ENCODE peak calls at places on chromosomes 3 and 15, in four cellular contexts. Y is WTC11, M is H1, V is K562. W is an unnamed sample.

GRCh38 chr3:182216311-182216970 is 504.7 kb downstream of the SOX2 start:
- DNase-seq in Y (no peak), M (no peak), V (no peak), W (peak)

GRCh38 chr15:58698887-58699641 is 50.4 kb downstream of the ADAM10 start:
- DNase-seq in Y (no peak), M (no peak), V (no peak), W (no peak)

GRCh38 chr3:34015204-34016142 is 217.0 kb downstream of the PDCD6IP start:
- DNase-seq in Y (peak), M (peak), V (peak), W (no peak)

GRCh38 chr3:160478338-160478737 is 28.8 kb upstream of the TRIM59 start:
- DNase-seq in Y (no peak), M (no peak), V (no peak), W (no peak)

GRCh38 chr15:59611277-59612260 is at the start of gene GCNT3:
- DNase-seq in Y (no peak), M (no peak), V (no peak), W (no peak)

GRCh38 chr3:157595259-157595658 is 92.0 kb upstream of the VEPH1 start:
- DNase-seq in Y (no peak), M (no peak), V (peak), W (no peak)

GRCh38 chr3:150296123-150296750 is 111.9 kb upstream of the TSC22D2 start:
- DNase-seq in Y (no peak), M (no peak), V (no peak), W (no peak)

GRCh38 chr15:48940508-48940907 is 23.2 kb downstream of the SHC4 start:
- DNase-seq in Y (no peak), M (no peak), V (peak), W (no peak)

GRCh38 chr3:66693461-66693912 is 192.7 kb upstream of the LRIG1 start:
- DNase-seq in Y (no peak), M (no peak), V (no peak), W (no peak)

GRCh38 chr15:74835312-74835823 is 7.6 kb downstream of the ULK3 start:
- DNase-seq in Y (peak), M (peak), V (peak), W (peak)

GRCh38 chr3:143897558-143898305 is 49.5 kb upstream of the SLC9A9 start:
- DNase-seq in Y (no peak), M (no peak), V (no peak), W (no peak)

GRCh38 chr3:4730734-4731133 is 237.6 kb downstream of the ITPR1 start:
- DNase-seq in Y (no peak), M (no peak), V (no peak), W (no peak)

GRCh38 chr3:129441215-129441614 is 1.2 kb downstream of the IFT122 start:
- DNase-seq in Y (no peak), M (no peak), V (peak), W (no peak)

GRCh38 chr3:141123677-141124410 is 72.7 kb downstream of the SPSB4 start:
- DNase-seq in Y (no peak), M (no peak), V (no peak), W (no peak)

GRCh38 chr3:112649478-112649735 is 8.5 kb upstream of the CCDC80 start:
- DNase-seq in Y (no peak), M (no peak), V (no peak), W (no peak)

GRCh38 chr3:27357665-27358258 is 11.4 kb downstream of the NEK10 start:
- DNase-seq in Y (peak), M (peak), V (peak), W (peak)

GRCh38 chr15:38202356-38202755 is 50.3 kb upstream of the SPRED1 start:
- DNase-seq in Y (no peak), M (no peak), V (no peak), W (no peak)

GRCh38 chr3:12420393-12420792 is 63.9 kb upstream of the TSEN2 start:
- DNase-seq in Y (no peak), M (no peak), V (no peak), W (no peak)

GRCh38 chr3:18474202-18474601 is 49.1 kb upstream of the SATB1 start:
- DNase-seq in Y (no peak), M (no peak), V (no peak), W (no peak)

GRCh38 chr3:116233921-116234320 is 211.4 kb downstream of the LSAMP start:
- DNase-seq in Y (no peak), M (no peak), V (no peak), W (no peak)

GRCh38 chr15:41115088-41115651 is 910 bp downstream of the INO80 start:
- DNase-seq in Y (no peak), M (no peak), V (no peak), W (peak)

GRCh38 chr3:160108357-160108756 is 116.9 kb upstream of the C3orf80 start:
- DNase-seq in Y (no peak), M (no peak), V (no peak), W (no peak)

GRCh38 chr3:32157600-32158264 is 51.3 kb downstream of the GPD1L start:
- DNase-seq in Y (no peak), M (no peak), V (no peak), W (no peak)

GRCh38 chr15:68385240-68385561 is 46.8 kb downstream of the ITGA11 start:
- DNase-seq in Y (no peak), M (peak), V (no peak), W (no peak)

GRCh38 chr15:70910958-70911357 is 18.3 kb downstream of the LRRC49 start:
- DNase-seq in Y (no peak), M (no peak), V (peak), W (no peak)

GRCh38 chr3:133711013-133711412 is 35.2 kb upstream of the TF start:
- DNase-seq in Y (no peak), M (no peak), V (no peak), W (no peak)

GRCh38 chr3:69811452-69812401 is 72.5 kb downstream of the MITF start:
- DNase-seq in Y (no peak), M (no peak), V (peak), W (no peak)

GRCh38 chr15:62497356-62497755 is 332.3 kb upstream of the C2CD4B start:
- DNase-seq in Y (no peak), M (no peak), V (no peak), W (no peak)

GRCh38 chr3:96760956-96761355 is 53.4 kb upstream of the EPHA6 start:
- DNase-seq in Y (no peak), M (no peak), V (no peak), W (no peak)

GRCh38 chr3:67083277-67083676 is 85.2 kb downstream of the KBTBD8 start:
- DNase-seq in Y (no peak), M (no peak), V (peak), W (no peak)

GRCh38 chr3:147360936-147361670 is 45.2 kb downstream of the ZIC4 start:
- DNase-seq in Y (peak), M (peak), V (no peak), W (peak)

GRCh38 chr3:178384302-178384939 is 151.8 kb upstream of the KCNMB2 start:
- DNase-seq in Y (no peak), M (no peak), V (peak), W (peak)

GRCh38 chr15:84819291-84819768 is 2.2 kb downstream of the ALPK3 start:
- DNase-seq in Y (no peak), M (no peak), V (peak), W (peak)

GRCh38 chr3:197022405-197023231 is 7.0 kb downstream of the MELTF start:
- DNase-seq in Y (no peak), M (no peak), V (no peak), W (peak)

GRCh38 chr3:130480736-130481135 is 36.2 kb upstream of the COL6A6 start:
- DNase-seq in Y (peak), M (no peak), V (peak), W (no peak)
- TF ChIP-seq TEAD4 in Y (no peak), M (no peak), V (no peak), W (no peak)

GRCh38 chr3:88220126-88220525 is 70.4 kb downstream of the C3orf38 start:
- DNase-seq in Y (no peak), M (no peak), V (no peak), W (no peak)

GRCh38 chr3:88221726-88222125 is 72.0 kb downstream of the C3orf38 start:
- DNase-seq in Y (no peak), M (no peak), V (no peak), W (no peak)

GRCh38 chr3:88222343-88222742 is 72.6 kb downstream of the C3orf38 start:
- DNase-seq in Y (no peak), M (no peak), V (no peak), W (no peak)

GRCh38 chr3:88219138-88219792 is 69.5 kb downstream of the C3orf38 start:
- DNase-seq in Y (peak), M (peak), V (peak), W (peak)
- TF ChIP-seq CTCF in Y (peak), M (peak), V (peak), W (peak)

DNA sequence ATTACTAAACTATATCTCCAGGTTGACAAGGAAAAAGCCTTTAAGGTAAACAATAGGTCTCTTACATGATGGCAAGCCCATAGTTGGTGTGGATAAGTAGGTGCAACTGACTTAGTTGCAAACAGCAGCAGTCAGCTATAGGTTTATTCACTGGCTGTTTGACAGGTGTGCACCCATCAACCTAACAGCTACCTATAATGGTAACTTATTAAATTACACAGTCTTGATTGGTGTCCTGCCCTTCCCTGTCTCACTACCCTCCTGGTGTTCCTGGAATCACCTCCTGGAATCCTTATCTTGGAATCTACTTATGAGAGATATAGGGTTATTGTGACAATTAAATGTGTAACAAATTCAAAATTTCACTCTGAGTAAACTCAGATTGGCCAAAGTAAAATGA is 467.8 kb upstream of the UBE2E2 start:
- DNase-seq in Y (no peak), M (no peak), V (no peak), W (no peak)
- TF ChIP-seq TEAD4 in Y (no peak), M (no peak), V (no peak), W (no peak)

DNA sequence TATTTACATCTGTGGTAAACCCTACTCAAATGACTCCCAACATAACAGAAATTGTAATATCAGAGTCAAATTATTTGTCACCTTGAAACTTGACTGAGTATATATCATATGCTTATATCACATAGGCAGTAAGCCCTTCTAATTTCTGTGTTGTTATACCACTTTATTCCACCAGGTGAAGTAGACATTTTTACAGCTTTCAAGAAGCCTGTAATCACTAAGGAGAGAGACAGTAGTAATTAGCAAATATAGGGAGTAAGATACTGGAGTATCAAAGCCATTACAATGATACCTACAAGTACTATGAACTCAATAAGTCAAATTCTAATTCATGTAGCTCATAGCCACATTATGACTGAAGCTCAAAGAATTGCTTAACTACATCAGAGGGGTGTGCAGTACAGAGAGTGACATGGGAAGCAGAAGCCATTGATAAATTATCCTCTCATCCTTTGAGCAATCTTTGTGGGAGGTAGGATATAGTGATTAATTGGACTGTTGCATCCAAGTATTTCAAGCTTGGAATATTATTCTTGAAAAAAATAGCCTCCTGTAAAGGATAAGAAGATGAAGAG is 1005.8 kb downstream of the ZPLD1 start:
- DNase-seq in Y (no peak), M (no peak), V (no peak), W (no peak)
- TF ChIP-seq CTCF in Y (no peak), M (no peak), V (no peak), W (peak)

GRCh38 chr15:77035584-77035983 is 35.3 kb downstream of the TSPAN3 start:
- DNase-seq in Y (no peak), M (no peak), V (no peak), W (peak)

GRCh38 chr15:77033417-77033728 is 37.5 kb downstream of the TSPAN3 start:
- DNase-seq in Y (no peak), M (peak), V (no peak), W (no peak)

GRCh38 chr15:77033729-77034619 is 36.9 kb downstream of the TSPAN3 start:
- DNase-seq in Y (peak), M (peak), V (no peak), W (peak)

GRCh38 chr15:77035999-77036471 is 34.9 kb downstream of the TSPAN3 start:
- DNase-seq in Y (no peak), M (peak), V (no peak), W (peak)

GRCh38 chr15:77034620-77035467 is 36.1 kb downstream of the TSPAN3 start:
- DNase-seq in Y (peak), M (peak), V (peak), W (peak)
- TF ChIP-seq TEAD4 in Y (no peak), M (no peak), V (no peak), W (no peak)

GRCh38 chr3:186317478-186317877 is 44.6 kb downstream of the DGKG start:
- DNase-seq in Y (no peak), M (no peak), V (no peak), W (no peak)

GRCh38 chr3:186314896-186315295 is 47.1 kb downstream of the DGKG start:
- DNase-seq in Y (no peak), M (no peak), V (no peak), W (no peak)

GRCh38 chr3:186316666-186317260 is 45.3 kb downstream of the DGKG start:
- DNase-seq in Y (no peak), M (no peak), V (no peak), W (no peak)

GRCh38 chr3:186318135-186318534 is 43.9 kb downstream of the DGKG start:
- DNase-seq in Y (no peak), M (no peak), V (no peak), W (no peak)

DNA sequence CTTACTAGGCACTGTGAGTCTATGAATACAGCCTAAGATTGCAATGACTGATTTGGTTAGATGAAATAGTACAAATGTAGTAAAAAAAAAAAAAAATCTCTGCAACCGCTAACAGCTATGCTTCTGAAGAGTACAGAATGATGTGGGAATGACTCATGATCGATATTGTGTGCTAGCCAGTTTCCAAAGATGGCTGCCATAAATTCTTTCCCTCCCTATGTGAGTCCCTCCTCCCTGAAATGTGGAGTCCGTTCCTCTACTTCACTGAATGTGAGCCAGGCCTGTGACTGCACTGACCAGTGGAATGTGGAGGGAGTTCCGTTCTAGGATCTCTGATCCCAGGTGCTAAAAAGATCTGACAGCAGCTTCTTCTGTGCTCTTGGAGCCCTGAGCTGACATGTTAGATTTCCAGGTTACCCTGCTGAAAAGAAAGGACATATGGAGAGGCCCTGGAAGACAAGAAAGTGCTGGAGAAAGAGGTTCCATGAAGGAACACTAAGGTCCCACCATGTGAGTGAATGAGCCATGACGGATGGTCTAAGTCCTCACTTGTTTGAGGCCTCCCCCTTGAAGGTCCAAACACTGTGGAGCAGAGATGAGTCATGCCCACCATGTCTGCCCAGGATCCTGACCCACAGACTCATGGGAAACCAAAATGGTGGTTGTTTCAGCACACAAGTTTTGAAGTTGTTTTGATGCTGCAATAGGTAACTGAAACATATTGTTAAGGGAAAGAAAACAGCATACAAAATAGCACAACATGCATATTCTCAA is 46.3 kb downstream of the DGKG start:
- DNase-seq in Y (no peak), M (no peak), V (no peak), W (no peak)
- TF ChIP-seq CTCF in Y (no peak), M (no peak), V (no peak), W (no peak)

DNA sequence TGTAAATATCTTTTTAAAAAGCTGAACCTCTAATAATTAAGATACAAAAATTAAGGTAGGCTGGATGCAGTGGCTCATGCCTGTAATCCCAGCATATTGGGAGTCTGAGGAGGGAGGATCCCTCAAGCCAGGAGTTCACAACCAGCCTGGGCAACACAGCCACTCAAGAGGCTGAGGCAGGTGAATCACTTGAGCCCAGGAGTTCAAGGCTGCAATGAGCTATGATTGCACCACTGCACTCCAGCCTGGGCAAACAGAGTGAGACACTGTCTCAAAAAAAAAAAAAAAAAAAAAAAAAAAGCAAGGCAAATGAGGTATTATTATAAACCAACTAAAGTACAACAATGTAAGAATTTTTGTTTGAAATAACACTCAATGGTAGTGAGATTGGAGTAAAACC is 47.6 kb downstream of the EFHB start:
- DNase-seq in Y (no peak), M (no peak), V (no peak), W (no peak)
- TF ChIP-seq TEAD4 in Y (no peak), M (no peak), V (no peak), W (no peak)

DNA sequence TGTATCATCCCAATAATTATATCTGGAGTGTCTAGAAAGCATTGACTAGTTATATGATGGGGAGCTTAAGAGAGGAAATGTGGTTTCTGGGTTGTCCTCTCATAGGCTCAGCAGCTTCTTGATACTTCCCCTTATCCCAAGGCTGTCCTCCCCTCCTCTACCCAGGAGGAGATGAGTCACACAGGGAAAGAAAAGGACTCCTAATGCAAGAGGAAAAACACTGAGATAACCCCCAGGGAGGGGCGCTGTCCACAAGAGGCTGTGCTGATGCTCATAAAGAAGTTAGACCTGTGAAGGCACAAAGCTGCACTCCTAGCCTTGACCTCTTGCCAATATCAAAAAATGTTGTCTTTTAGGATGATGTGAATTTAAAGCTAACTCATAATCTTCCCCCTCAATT is 28.8 kb upstream of the GYG1 start:
- DNase-seq in Y (peak), M (peak), V (peak), W (no peak)
- TF ChIP-seq CTCF in Y (no peak), M (peak), V (peak), W (peak)